ENCODE peak calls at places on chromosomes 16 and 17, in seven cellular contexts. V is AG08395; B is RWPE1; T is NCI-H510A; R is neural crest cell; H is stimulated activated CD8-positive, alpha-beta memory T cell treated with anti-CD3 and anti-CD28 coated beads, Interleukin-4, amount 100 ng/mL, for 1 hour; X is adrenal gland. P is an unnamed sample.
A peak's percentile ranks its signal among the peaks of the same experiment; 100 is the strongest.

GRCh38 chr17:53092072-53092471 is 730.7 kb upstream of the KIF2B start:
- DNase-seq in B (no peak), H (no peak), V (no peak), T (no peak), X (no peak), R (no peak), P (no peak)

GRCh38 chr17:15092762-15093161 is 172.4 kb downstream of the PMP22 start:
- DNase-seq in V (peak; percentile 29), H (no peak), B (peak; percentile 49), T (no peak), X (no peak), R (no peak), P (no peak)

GRCh38 chr17:75289122-75289831 is at the start of gene SLC25A19:
- DNase-seq in B (peak; percentile 100), X (peak; percentile 99), V (peak; percentile 100), H (peak; percentile 94), R (peak; percentile 91), T (peak; percentile 98), P (peak; percentile 99)

GRCh38 chr16:12087901-12088364 is 111.4 kb downstream of the SNX29 start:
- DNase-seq in B (no peak), H (no peak), T (peak; percentile 70), V (no peak), R (no peak), X (no peak), P (peak; percentile 38)

GRCh38 chr16:4625617-4626159 is 1.1 kb downstream of the MGRN1 start:
- DNase-seq in V (no peak), T (no peak), X (no peak), R (no peak), B (no peak), H (no peak), P (no peak)

GRCh38 chr16:81711609-81712329 is 67.3 kb upstream of the PLCG2 start:
- DNase-seq in B (peak; percentile 86), X (peak; percentile 76), R (peak; percentile 30), V (peak; percentile 92), H (no peak), T (no peak), P (no peak)

GRCh38 chr17:42814633-42815399 is 9.3 kb downstream of the BECN1 start:
- DNase-seq in T (peak; percentile 18), H (no peak), X (no peak), R (no peak), V (peak; percentile 60), B (no peak), P (no peak)

GRCh38 chr16:49731911-49732310 is 124.0 kb downstream of the ZNF423 start:
- DNase-seq in H (no peak), R (no peak), T (no peak), V (no peak), B (no peak), X (no peak), P (no peak)

GRCh38 chr17:40122944-40123810 is 1.4 kb downstream of the MSL1 start:
- DNase-seq in V (peak; percentile 65), R (peak; percentile 53), H (no peak), T (peak; percentile 28), B (peak; percentile 60), X (peak; percentile 54), P (no peak)

GRCh38 chr16:8975039-8975438 is 11.3 kb upstream of the USP7 start:
- DNase-seq in V (no peak), H (no peak), B (no peak), R (no peak), X (no peak), T (no peak), P (peak; percentile 12)

GRCh38 chr17:2954898-2955445 is 108.4 kb downstream of the OR1D5 start:
- DNase-seq in B (peak; percentile 86), H (no peak), R (no peak), T (no peak), V (peak; percentile 77), X (no peak), P (no peak)

GRCh38 chr17:50347087-50347893 is 1.4 kb downstream of the XYLT2 start:
- DNase-seq in H (no peak), T (no peak), V (no peak), X (no peak), R (peak; percentile 22), B (no peak), P (peak; percentile 41)

GRCh38 chr17:71828182-71828596 is 292.6 kb upstream of the SOX9 start:
- DNase-seq in R (peak; percentile 49), X (no peak), T (no peak), B (no peak), H (no peak), V (peak; percentile 68), P (no peak)

GRCh38 chr17:80526116-80526910 is 18.3 kb upstream of the RPTOR start:
- DNase-seq in R (no peak), T (peak; percentile 79), X (no peak), H (no peak), B (no peak), V (no peak), P (no peak)

GRCh38 chr17:77700165-77700881 is 258.2 kb upstream of the TNRC6C start:
- DNase-seq in B (no peak), T (no peak), V (no peak), H (no peak), X (no peak), R (no peak), P (no peak)

GRCh38 chr17:81432873-81433451 is 37.7 kb downstream of the BAHCC1 start:
- DNase-seq in R (no peak), X (no peak), V (no peak), B (peak; percentile 52), T (no peak), H (no peak), P (peak; percentile 64)

GRCh38 chr17:14859521-14859920 is 405.6 kb downstream of the PMP22 start:
- DNase-seq in X (no peak), V (no peak), T (no peak), R (no peak), H (no peak), B (no peak), P (no peak)

GRCh38 chr17:49944451-49944850 is 24.5 kb upstream of the DLX4 start:
- DNase-seq in T (no peak), B (no peak), V (no peak), X (no peak), R (no peak), H (no peak), P (no peak)

GRCh38 chr16:1003551-1004347 is 22.2 kb downstream of the SOX8 start:
- DNase-seq in B (no peak), H (no peak), T (no peak), V (no peak), R (no peak), X (no peak), P (no peak)

GRCh38 chr16:27526169-27526568 is 23.5 kb downstream of the GTF3C1 start:
- DNase-seq in B (no peak), V (no peak), X (no peak), H (no peak), R (no peak), T (peak; percentile 7), P (no peak)

GRCh38 chr17:77505460-77505769 is 364.6 kb downstream of the SEC14L1 start:
- DNase-seq in B (no peak), V (no peak), R (no peak), H (no peak), T (no peak), X (no peak), P (peak; percentile 15)

GRCh38 chr16:64718481-64718880 is 403.4 kb downstream of the CDH11 start:
- DNase-seq in R (no peak), T (no peak), V (no peak), B (no peak), H (no peak), X (no peak), P (no peak)

GRCh38 chr17:2138318-2138717 is 83.4 kb downstream of the HIC1 start:
- DNase-seq in T (no peak), V (peak; percentile 15), X (peak; percentile 36), H (no peak), B (no peak), R (no peak), P (no peak)

GRCh38 chr17:46865100-46865499 is 13.7 kb downstream of the WNT9B start:
- DNase-seq in X (no peak), B (no peak), R (no peak), T (no peak), V (peak; percentile 34), H (no peak), P (no peak)

GRCh38 chr16:67767953-67768352 is 38.4 kb downstream of the RANBP10 start:
- DNase-seq in X (no peak), R (no peak), V (no peak), H (no peak), B (no peak), T (no peak), P (no peak)

GRCh38 chr17:80030730-80031410 is 4.8 kb downstream of the TBC1D16 start:
- DNase-seq in T (peak; percentile 78), V (no peak), X (no peak), B (no peak), H (no peak), R (no peak), P (peak; percentile 89)

GRCh38 chr17:81074875-81075274 is 39.9 kb downstream of the BAIAP2 start:
- DNase-seq in H (no peak), T (no peak), R (no peak), B (no peak), X (no peak), V (peak; percentile 59), P (no peak)

GRCh38 chr16:67915831-67916723 is 15.6 kb downstream of the CTRL start:
- DNase-seq in V (no peak), X (no peak), B (no peak), H (no peak), T (no peak), R (no peak), P (peak; percentile 90)

GRCh38 chr17:63740464-63741181 is 976 bp downstream of the STRADA start:
- DNase-seq in R (no peak), B (peak; percentile 1), X (no peak), T (no peak), H (no peak), V (peak; percentile 3), P (no peak)

GRCh38 chr17:79305831-79306687 is 231.4 kb downstream of the ENGASE start:
- DNase-seq in B (no peak), X (peak; percentile 45), V (no peak), T (no peak), H (no peak), R (no peak), P (no peak)

GRCh38 chr17:17351901-17352781 is 49.0 kb downstream of the NT5M start:
- DNase-seq in T (no peak), H (no peak), R (no peak), X (no peak), V (no peak), B (no peak), P (peak; percentile 50)

GRCh38 chr16:11202260-11203091 is 53.5 kb downstream of the SOCS1 start:
- DNase-seq in X (no peak), H (no peak), T (no peak), B (peak; percentile 36), R (no peak), V (peak; percentile 44), P (no peak)

GRCh38 chr16:50861926-50862325 is 120.0 kb downstream of the CYLD start:
- DNase-seq in X (no peak), V (peak; percentile 45), H (no peak), B (peak; percentile 86), T (no peak), R (no peak), P (no peak)

GRCh38 chr16:58913456-58913855 is 179.3 kb upstream of the GOT2 start:
- DNase-seq in H (no peak), T (no peak), X (no peak), V (no peak), R (no peak), B (no peak), P (no peak)

GRCh38 chr16:87765776-87766484 is at the start of gene KLHDC4:
- DNase-seq in V (peak; percentile 93), X (peak; percentile 87), T (peak; percentile 53), H (peak; percentile 79), B (peak; percentile 82), R (peak; percentile 80), P (peak; percentile 89)

GRCh38 chr16:82257990-82258389 is 88.0 kb upstream of the MPHOSPH6 start:
- DNase-seq in B (no peak), R (no peak), H (no peak), T (no peak), X (no peak), V (no peak), P (no peak)

GRCh38 chr17:58508341-58509067 is 5.9 kb downstream of the MTMR4 start:
- DNase-seq in R (no peak), V (no peak), T (no peak), H (no peak), B (no peak), X (no peak), P (peak; percentile 80)